ENCODE peak calls at places on chromosomes 6 and 20, in four cellular contexts. One of them, this sample, is unnamed.

GRCh38 chr20:37907677-37908397 is 4.9 kb downstream of the VSTM2L start:
- DNase-seq in fibroblast of the aortic adventitia: peak; percentile 78
- DNase-seq in astrocyte of the spinal cord: peak; percentile 91
- DNase-seq in A549: peak; percentile 81
- DNase-seq in this sample: peak; percentile 85

GRCh38 chr6:6793388-6794250 is 205.1 kb downstream of the LY86 start:
- DNase-seq in A549: no peak
- DNase-seq in astrocyte of the spinal cord: no peak
- DNase-seq in fibroblast of the aortic adventitia: no peak
- DNase-seq in this sample: no peak

GRCh38 chr20:57053067-57053466 is 213.4 kb downstream of the BMP7 start:
- DNase-seq in astrocyte of the spinal cord: no peak
- DNase-seq in fibroblast of the aortic adventitia: no peak
- DNase-seq in A549: no peak
- DNase-seq in this sample: no peak

GRCh38 chr20:7359739-7360138 is 580.5 kb downstream of the HAO1 start:
- DNase-seq in fibroblast of the aortic adventitia: no peak
- DNase-seq in astrocyte of the spinal cord: no peak
- DNase-seq in A549: no peak
- DNase-seq in this sample: no peak

GRCh38 chr20:25308671-25309394 is 60.9 kb downstream of the PYGB start:
- DNase-seq in fibroblast of the aortic adventitia: no peak
- DNase-seq in astrocyte of the spinal cord: peak; percentile 88
- DNase-seq in A549: no peak
- DNase-seq in this sample: peak; percentile 63

GRCh38 chr20:20399705-20400104 is 31.8 kb downstream of the INSM1 start:
- DNase-seq in A549: no peak
- DNase-seq in fibroblast of the aortic adventitia: no peak
- DNase-seq in astrocyte of the spinal cord: no peak
- DNase-seq in this sample: peak; percentile 3

GRCh38 chr6:56541736-56542366 is 100.8 kb downstream of the DST start:
- DNase-seq in A549: no peak
- DNase-seq in fibroblast of the aortic adventitia: no peak
- DNase-seq in astrocyte of the spinal cord: no peak
- DNase-seq in this sample: no peak

GRCh38 chr6:49550413-49551125 is at the start of gene C6orf141:
- DNase-seq in astrocyte of the spinal cord: no peak
- DNase-seq in A549: peak; percentile 60
- DNase-seq in fibroblast of the aortic adventitia: no peak
- DNase-seq in this sample: no peak

GRCh38 chr6:18432180-18432579 is 45.0 kb downstream of the RNF144B start:
- DNase-seq in astrocyte of the spinal cord: peak; percentile 69
- DNase-seq in A549: no peak
- DNase-seq in fibroblast of the aortic adventitia: peak; percentile 40
- DNase-seq in this sample: peak; percentile 53

GRCh38 chr20:26135325-26136110 is 438.9 kb upstream of the ZNF337 start:
- DNase-seq in fibroblast of the aortic adventitia: no peak
- DNase-seq in astrocyte of the spinal cord: no peak
- DNase-seq in A549: no peak
- DNase-seq in this sample: no peak

GRCh38 chr6:107869871-107870270 is 45.8 kb upstream of the SCML4 start:
- DNase-seq in A549: no peak
- DNase-seq in astrocyte of the spinal cord: no peak
- DNase-seq in fibroblast of the aortic adventitia: no peak
- DNase-seq in this sample: no peak
- TF ChIP-seq CTCF in A549: no peak
- TF ChIP-seq CTCF in astrocyte of the spinal cord: no peak
- TF ChIP-seq CTCF in fibroblast of the aortic adventitia: no peak
- TF ChIP-seq CTCF in this sample: no peak

DNA sequence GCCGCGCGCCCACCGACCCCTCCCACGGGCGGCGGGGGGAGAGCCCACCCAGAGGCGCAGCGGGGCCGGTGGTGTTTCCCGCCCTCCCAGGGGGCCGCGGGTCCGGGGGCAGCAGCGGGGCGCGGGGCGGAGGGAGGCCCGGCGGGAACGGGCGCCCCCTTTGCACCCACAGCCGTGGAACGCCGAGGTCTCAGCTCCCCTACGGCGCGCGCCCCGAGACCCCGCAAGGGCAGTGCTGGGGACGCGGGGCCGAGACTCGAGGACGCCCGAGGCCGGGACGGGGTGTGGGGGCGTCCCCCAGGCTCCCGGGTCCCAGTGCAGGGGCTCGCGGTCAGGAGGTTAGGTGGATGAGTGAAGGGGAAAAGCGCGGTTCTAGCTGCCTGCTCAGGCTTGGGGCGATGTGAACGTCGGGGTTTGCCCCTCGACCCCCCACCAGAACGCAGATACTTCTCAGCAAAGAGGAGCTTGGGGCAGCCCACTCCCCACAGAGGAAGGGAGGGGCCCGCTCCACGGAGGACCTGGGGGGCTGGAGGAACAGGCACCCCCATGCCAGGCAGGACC is 65.5 kb upstream of the BHLHE23 start:
- DNase-seq in A549: no peak
- DNase-seq in fibroblast of the aortic adventitia: no peak
- DNase-seq in astrocyte of the spinal cord: no peak
- DNase-seq in this sample: no peak
- H3K4me3 ChIP-seq in A549: peak overlapping the region; percentile 34
- H3K4me3 ChIP-seq in fibroblast of the aortic adventitia: no peak overlapping the region
- H3K4me3 ChIP-seq in astrocyte of the spinal cord: no peak overlapping the region
- H3K4me3 ChIP-seq in this sample: no peak overlapping the region

GRCh38 chr6:137011406-137011805 is 33.4 kb downstream of the IL20RA start:
- DNase-seq in fibroblast of the aortic adventitia: no peak
- DNase-seq in astrocyte of the spinal cord: no peak
- DNase-seq in A549: no peak
- DNase-seq in this sample: no peak

GRCh38 chr6:137016366-137016765 is 28.4 kb downstream of the IL20RA start:
- DNase-seq in astrocyte of the spinal cord: peak; percentile 29
- DNase-seq in A549: no peak
- DNase-seq in fibroblast of the aortic adventitia: peak; percentile 84
- DNase-seq in this sample: peak; percentile 55

GRCh38 chr6:137013031-137013430 is 31.7 kb downstream of the IL20RA start:
- DNase-seq in astrocyte of the spinal cord: peak; percentile 50
- DNase-seq in fibroblast of the aortic adventitia: peak; percentile 54
- DNase-seq in A549: no peak
- DNase-seq in this sample: peak; percentile 82

GRCh38 chr6:137015943-137016342 is 28.8 kb downstream of the IL20RA start:
- DNase-seq in astrocyte of the spinal cord: no peak
- DNase-seq in fibroblast of the aortic adventitia: no peak
- DNase-seq in A549: no peak
- DNase-seq in this sample: no peak

GRCh38 chr6:137013738-137014602 is 30.8 kb downstream of the IL20RA start:
- DNase-seq in astrocyte of the spinal cord: peak; percentile 57
- DNase-seq in fibroblast of the aortic adventitia: peak; percentile 77
- DNase-seq in A549: peak; percentile 30
- DNase-seq in this sample: peak; percentile 75
- TF ChIP-seq CTCF in astrocyte of the spinal cord: peak; percentile 75
- TF ChIP-seq CTCF in fibroblast of the aortic adventitia: peak; percentile 83
- TF ChIP-seq CTCF in A549: peak; percentile 58
- TF ChIP-seq CTCF in this sample: peak; percentile 74

DNA sequence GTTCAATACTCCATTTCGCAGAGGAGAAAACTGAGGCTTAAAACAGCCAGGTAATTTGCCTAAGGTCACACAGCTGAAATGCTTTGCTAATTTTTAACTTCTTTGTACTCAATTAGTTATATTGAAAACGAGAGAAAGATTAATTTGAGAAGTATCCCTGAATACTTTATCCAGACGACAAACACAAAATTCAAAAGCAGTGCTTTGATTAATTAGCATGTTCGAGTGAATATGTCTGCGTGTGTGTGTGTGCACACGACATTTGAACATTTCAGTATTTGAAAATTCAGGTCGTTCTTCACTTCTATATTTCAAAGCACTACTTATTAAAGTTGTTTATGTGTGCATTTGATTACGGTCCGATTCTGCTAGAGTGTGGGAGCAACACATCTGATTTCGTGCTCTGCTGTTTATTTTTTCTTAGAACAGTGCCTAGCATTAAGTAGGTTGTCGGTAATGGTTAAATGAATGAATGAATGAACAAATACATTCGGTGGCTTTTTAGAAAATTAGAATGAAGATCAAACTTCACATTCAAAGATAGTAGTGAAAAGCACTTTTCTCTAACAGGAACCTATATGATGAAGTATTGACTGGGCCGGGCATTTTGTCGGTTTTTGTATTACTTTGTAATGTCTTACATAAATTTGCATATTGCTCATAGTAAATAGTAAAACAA is 36.9 kb upstream of the SYNCRIP start:
- DNase-seq in A549: no peak
- DNase-seq in fibroblast of the aortic adventitia: no peak
- DNase-seq in astrocyte of the spinal cord: no peak
- DNase-seq in this sample: no peak
- H3K4me3 ChIP-seq in A549: peak overlapping the region; percentile 49
- H3K4me3 ChIP-seq in fibroblast of the aortic adventitia: peak overlapping the region; percentile 77
- H3K4me3 ChIP-seq in astrocyte of the spinal cord: peak overlapping the region; percentile 58
- H3K4me3 ChIP-seq in this sample: peak overlapping the region; percentile 76

GRCh38 chr6:108531332-108531731 is 29.4 kb upstream of the FOXO3 start:
- DNase-seq in fibroblast of the aortic adventitia: no peak
- DNase-seq in astrocyte of the spinal cord: no peak
- DNase-seq in A549: no peak
- DNase-seq in this sample: no peak
- TF ChIP-seq CTCF in fibroblast of the aortic adventitia: no peak
- TF ChIP-seq CTCF in astrocyte of the spinal cord: no peak
- TF ChIP-seq CTCF in A549: no peak
- TF ChIP-seq CTCF in this sample: no peak

GRCh38 chr6:33904050-33904827 is 100.4 kb upstream of the MLN start:
- DNase-seq in A549: no peak
- DNase-seq in fibroblast of the aortic adventitia: no peak
- DNase-seq in astrocyte of the spinal cord: no peak
- DNase-seq in this sample: no peak
- H3K4me3 ChIP-seq in A549: no peak overlapping the region
- H3K4me3 ChIP-seq in fibroblast of the aortic adventitia: no peak overlapping the region
- H3K4me3 ChIP-seq in astrocyte of the spinal cord: no peak overlapping the region
- H3K4me3 ChIP-seq in this sample: no peak overlapping the region

GRCh38 chr6:63351995-63352586 is 32.3 kb upstream of the LGSN start:
- DNase-seq in A549: no peak
- DNase-seq in astrocyte of the spinal cord: peak; percentile 46
- DNase-seq in fibroblast of the aortic adventitia: peak; percentile 88
- DNase-seq in this sample: peak; percentile 63

GRCh38 chr6:63352587-63353281 is 33.0 kb upstream of the LGSN start:
- DNase-seq in A549: no peak
- DNase-seq in astrocyte of the spinal cord: peak; percentile 39
- DNase-seq in fibroblast of the aortic adventitia: peak; percentile 73
- DNase-seq in this sample: peak; percentile 17

GRCh38 chr6:63355632-63356031 is 35.8 kb upstream of the LGSN start:
- DNase-seq in fibroblast of the aortic adventitia: no peak
- DNase-seq in astrocyte of the spinal cord: no peak
- DNase-seq in A549: no peak
- DNase-seq in this sample: no peak

GRCh38 chr6:63349401-63349800 is 29.6 kb upstream of the LGSN start:
- DNase-seq in A549: no peak
- DNase-seq in astrocyte of the spinal cord: no peak
- DNase-seq in fibroblast of the aortic adventitia: no peak
- DNase-seq in this sample: no peak

DNA sequence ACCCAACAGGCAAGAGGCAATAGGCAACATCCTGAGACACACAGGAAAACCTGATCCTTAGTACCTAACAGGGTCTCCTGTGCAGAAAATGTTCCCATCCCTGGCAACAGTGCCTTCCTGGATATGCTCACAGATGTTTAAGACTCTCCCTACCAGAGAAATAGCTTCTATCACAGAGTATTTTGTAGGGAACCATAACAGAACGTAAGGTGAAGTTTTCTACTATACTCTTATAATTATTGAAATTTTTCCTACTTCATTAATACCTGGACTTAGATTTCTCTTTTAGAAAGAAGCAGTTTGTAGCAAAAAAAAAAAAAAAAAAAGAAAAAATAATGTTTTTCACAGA is 33.5 kb upstream of the LGSN start:
- DNase-seq in A549: no peak
- DNase-seq in astrocyte of the spinal cord: no peak
- DNase-seq in fibroblast of the aortic adventitia: no peak
- DNase-seq in this sample: no peak
- TF ChIP-seq CTCF in A549: no peak
- TF ChIP-seq CTCF in astrocyte of the spinal cord: no peak
- TF ChIP-seq CTCF in fibroblast of the aortic adventitia: no peak
- TF ChIP-seq CTCF in this sample: no peak

GRCh38 chr6:159821726-159822125 is 21.6 kb downstream of the PNLDC1 start:
- DNase-seq in fibroblast of the aortic adventitia: no peak
- DNase-seq in A549: no peak
- DNase-seq in astrocyte of the spinal cord: no peak
- DNase-seq in this sample: no peak

GRCh38 chr6:159817951-159818739 is 18.1 kb downstream of the PNLDC1 start:
- DNase-seq in astrocyte of the spinal cord: no peak
- DNase-seq in fibroblast of the aortic adventitia: no peak
- DNase-seq in A549: no peak
- DNase-seq in this sample: no peak

GRCh38 chr6:159821111-159821510 is 21.0 kb downstream of the PNLDC1 start:
- DNase-seq in A549: no peak
- DNase-seq in astrocyte of the spinal cord: no peak
- DNase-seq in fibroblast of the aortic adventitia: no peak
- DNase-seq in this sample: no peak

GRCh38 chr6:159819098-159819497 is 19.0 kb downstream of the PNLDC1 start:
- DNase-seq in astrocyte of the spinal cord: no peak
- DNase-seq in A549: no peak
- DNase-seq in fibroblast of the aortic adventitia: no peak
- DNase-seq in this sample: no peak

DNA sequence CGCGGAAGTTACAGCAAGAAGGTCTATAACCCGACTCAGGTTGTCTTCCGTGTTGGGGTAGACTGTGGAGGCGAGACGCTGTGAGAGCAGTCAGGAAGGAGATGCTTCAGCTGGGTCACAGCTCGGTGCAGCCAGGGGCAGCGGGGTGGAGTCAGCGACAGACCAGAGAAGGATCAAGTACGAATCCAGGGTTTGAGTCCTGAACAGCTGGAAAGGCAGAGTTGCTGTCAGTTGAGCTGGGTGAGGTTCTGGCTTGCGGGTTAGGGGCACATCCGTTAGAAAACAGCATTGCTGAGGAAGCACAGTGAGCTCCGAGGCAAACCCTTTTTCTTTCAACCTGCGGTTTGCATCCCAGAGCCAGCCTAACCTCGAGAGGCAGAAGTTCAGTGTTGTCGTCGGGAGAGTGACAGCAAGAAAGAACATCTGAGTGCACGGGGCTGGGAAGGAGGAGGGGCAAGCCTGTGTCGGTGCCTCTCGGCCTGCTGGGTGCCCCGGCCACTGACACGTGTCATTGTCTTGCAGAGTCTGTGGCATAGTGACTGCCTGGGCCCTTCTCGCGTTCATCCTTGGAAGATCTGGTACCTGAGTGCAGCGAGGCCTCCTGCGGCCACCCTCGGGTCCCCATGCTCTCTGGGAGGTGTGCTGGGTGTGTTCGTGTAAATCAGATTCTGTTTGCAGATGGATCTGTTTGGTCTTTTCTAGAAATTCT is 20.0 kb downstream of the PNLDC1 start:
- DNase-seq in A549: no peak
- DNase-seq in fibroblast of the aortic adventitia: no peak
- DNase-seq in astrocyte of the spinal cord: no peak
- DNase-seq in this sample: no peak
- H3K4me3 ChIP-seq in A549: no peak overlapping the region
- H3K4me3 ChIP-seq in fibroblast of the aortic adventitia: no peak overlapping the region
- H3K4me3 ChIP-seq in astrocyte of the spinal cord: no peak overlapping the region
- H3K4me3 ChIP-seq in this sample: no peak overlapping the region